ENCODE peak calls at places on chromosomes 4 and X, in nine cellular contexts. S is mucosa of descending colon, T is memory B cell, M is fibroblast of the conjunctiva, I is NCI-H510A treated with DMSO at 0.1 percent for 48 hours, N is hepatic stellate cell, A is Daoy, L is DMS153, Z is HT-29. P is an unnamed sample.

GRCh38 chr4:104385713-104386112 is 109.0 kb downstream of the CXXC4 start:
- DNase-seq in Z (no peak), T (no peak), M (no peak), L (no peak), S (no peak), N (no peak), A (no peak), I (no peak), P (no peak)

GRCh38 chrX:131779313-131779712 is 235.4 kb downstream of the OR13H1 start:
- DNase-seq in Z (peak), A (no peak), L (no peak), M (no peak), I (no peak), S (no peak), N (no peak), T (no peak), P (no peak)

GRCh38 chr4:26496207-26496783 is 6.0 kb upstream of the CCKAR start:
- DNase-seq in L (no peak), Z (no peak), S (no peak), I (no peak), N (peak), M (no peak), A (peak), T (no peak), P (no peak)

GRCh38 chr4:16259531-16260246 is 33.4 kb upstream of the TAPT1 start:
- DNase-seq in N (no peak), L (no peak), Z (no peak), M (peak), S (no peak), T (no peak), A (no peak), I (no peak), P (no peak)

GRCh38 chr4:73573794-73574528 is 46.3 kb downstream of the RASSF6 start:
- DNase-seq in A (peak), I (peak), N (peak), L (peak), T (peak), Z (peak), S (peak), M (peak), P (peak)

GRCh38 chrX:37701588-37701987 is 16.0 kb downstream of the XK start:
- DNase-seq in L (no peak), N (no peak), T (no peak), S (no peak), Z (no peak), A (no peak), I (peak), M (no peak), P (no peak)

GRCh38 chr4:183905593-183906485 is 732 bp downstream of the STOX2 start:
- DNase-seq in N (peak), L (peak), M (no peak), Z (no peak), T (no peak), S (peak), A (peak), I (peak), P (peak)

GRCh38 chr4:39950861-39951481 is 26.7 kb downstream of the PDS5A start:
- DNase-seq in L (no peak), M (no peak), Z (no peak), I (no peak), A (no peak), N (no peak), T (no peak), S (no peak), P (no peak)

GRCh38 chr4:8238515-8239053 is 31.0 kb upstream of the HTRA3 start:
- DNase-seq in M (no peak), L (no peak), N (no peak), I (no peak), T (no peak), A (no peak), S (no peak), Z (peak), P (no peak)

GRCh38 chr4:148289740-148290139 is 152.5 kb downstream of the NR3C2 start:
- DNase-seq in Z (no peak), N (no peak), T (no peak), M (no peak), I (peak), S (no peak), A (no peak), L (no peak), P (no peak)

GRCh38 chrX:9339603-9340569 is 125.0 kb upstream of the TBL1X start:
- DNase-seq in N (no peak), L (no peak), T (no peak), I (no peak), Z (no peak), A (no peak), S (peak), M (no peak), P (no peak)

GRCh38 chrX:150450519-150451177 is 87.5 kb downstream of the MAMLD1 start:
- DNase-seq in S (no peak), A (no peak), M (no peak), I (no peak), T (no peak), L (no peak), Z (no peak), N (no peak), P (no peak)

GRCh38 chrX:12469296-12469695 is 321.9 kb upstream of the PRPS2 start:
- DNase-seq in A (peak), L (no peak), Z (no peak), S (no peak), I (no peak), T (no peak), M (no peak), N (no peak), P (no peak)